ENCODE peak calls at places on chromosomes 12 and 14, in seven cellular contexts. E is naive thymus-derived CD4-positive, alpha-beta T cell; V is islet precursor cell; M is stimulated activated CD4-positive, alpha-beta T cell treated with anti-CD3 and anti-CD28 coated beads, Interleukin-15, amount 100 ng/mL, for 1 hour; S is non-pigmented ciliary epithelial cell; B is HS-27A; L is HepG2. D is an unnamed sample.

GRCh38 chr14:94686511-94687160 is 74.4 kb downstream of the SERPINA3 start:
- DNase-seq in S (no peak), V (peak), E (no peak), M (no peak), B (no peak), L (no peak), D (no peak)

GRCh38 chr14:69010632-69011031 is 31.5 kb upstream of the ACTN1 start:
- DNase-seq in S (no peak), E (no peak), V (no peak), M (no peak), B (no peak), L (no peak), D (no peak)

GRCh38 chr14:50704454-50705010 is 36.4 kb upstream of the SAV1 start:
- DNase-seq in E (no peak), L (no peak), S (no peak), V (no peak), M (no peak), B (no peak), D (no peak)

GRCh38 chr14:104293231-104293841 is 154.9 kb downstream of the KIF26A start:
- DNase-seq in B (no peak), V (peak), S (no peak), L (no peak), M (no peak), E (no peak), D (no peak)

GRCh38 chr14:47269788-47270492 is 405.5 kb downstream of the MDGA2 start:
- DNase-seq in E (no peak), M (no peak), V (no peak), B (no peak), L (no peak), S (no peak), D (no peak)

GRCh38 chr14:64732066-64732465 is 27.8 kb downstream of the PLEKHG3 start:
- DNase-seq in M (no peak), B (no peak), V (no peak), E (no peak), L (no peak), S (no peak), D (no peak)

GRCh38 chr12:120496353-120497340 is 734 bp downstream of the DYNLL1 start:
- DNase-seq in S (no peak), M (peak), L (no peak), B (no peak), E (peak), V (peak), D (peak)

GRCh38 chr12:79566452-79566851 is 124.3 kb downstream of the PAWR start:
- DNase-seq in E (no peak), M (no peak), B (no peak), S (no peak), L (peak), V (no peak), D (no peak)

GRCh38 chr12:52543985-52544888 is 8.7 kb downstream of the KRT71 start:
- DNase-seq in S (no peak), V (no peak), L (no peak), M (no peak), E (no peak), B (no peak), D (peak)

GRCh38 chr12:103799504-103800251 is 41.4 kb downstream of the NT5DC3 start:
- DNase-seq in S (no peak), B (no peak), M (no peak), V (peak), L (peak), E (no peak), D (no peak)

GRCh38 chr14:97219356-97220017 is 422.3 kb downstream of the VRK1 start:
- DNase-seq in B (no peak), L (no peak), S (no peak), M (no peak), E (no peak), V (no peak), D (no peak)

GRCh38 chr12:106885026-106885425 is 70.7 kb upstream of the TMEM263 start:
- DNase-seq in E (no peak), S (no peak), B (no peak), L (no peak), M (no peak), V (no peak), D (no peak)

GRCh38 chr14:68683326-68683725 is 109.5 kb downstream of the ZFP36L1 start:
- DNase-seq in V (no peak), B (no peak), E (no peak), L (no peak), S (no peak), M (no peak), D (no peak)

GRCh38 chr14:27642251-27642866 is 1044.5 kb upstream of the NOVA1 start:
- DNase-seq in V (no peak), B (no peak), M (no peak), L (no peak), S (no peak), E (no peak), D (no peak)

GRCh38 chr14:25006961-25007795 is 42.8 kb downstream of the STXBP6 start:
- DNase-seq in B (peak), M (no peak), L (peak), E (no peak), V (peak), S (peak), D (no peak)

GRCh38 chr12:89390802-89391673 is 38.7 kb upstream of the DUSP6 start:
- DNase-seq in B (no peak), M (no peak), S (peak), L (peak), V (peak), E (no peak), D (no peak)

GRCh38 chr14:101557811-101558738 is 3.2 kb upstream of the DIO3 start:
- DNase-seq in L (peak), V (no peak), B (no peak), S (no peak), E (no peak), M (no peak), D (no peak)

D was measured in anterior cingulate cortex.